ENCODE peak calls at places on chromosome 1, in four cellular contexts. One of them, this sample, is unnamed.

GRCh38 chr1:212529211-212529731 is 79.3 kb upstream of the ATF3 start:
- DNase-seq in astrocyte of the cerebellum: peak
- DNase-seq in AG04450: no peak
- DNase-seq in stimulated activated CD4-positive, alpha-beta T cell treated with anti-CD3 and anti-CD28 coated beads, Interleukin-4, amount 100 ng/mL, for 48 hours: no peak
- DNase-seq in this sample: no peak

GRCh38 chr1:75292013-75292412 is 157.8 kb downstream of the LHX8 start:
- DNase-seq in astrocyte of the cerebellum: no peak
- DNase-seq in AG04450: no peak
- DNase-seq in stimulated activated CD4-positive, alpha-beta T cell treated with anti-CD3 and anti-CD28 coated beads, Interleukin-4, amount 100 ng/mL, for 48 hours: no peak
- DNase-seq in this sample: no peak

GRCh38 chr1:87688136-87688535 is 359.5 kb downstream of the LMO4 start:
- DNase-seq in stimulated activated CD4-positive, alpha-beta T cell treated with anti-CD3 and anti-CD28 coated beads, Interleukin-4, amount 100 ng/mL, for 48 hours: no peak
- DNase-seq in AG04450: no peak
- DNase-seq in astrocyte of the cerebellum: no peak
- DNase-seq in this sample: no peak

GRCh38 chr1:3814771-3815561 is 18.7 kb upstream of the LRRC47 start:
- DNase-seq in stimulated activated CD4-positive, alpha-beta T cell treated with anti-CD3 and anti-CD28 coated beads, Interleukin-4, amount 100 ng/mL, for 48 hours: no peak
- DNase-seq in AG04450: no peak
- DNase-seq in astrocyte of the cerebellum: no peak
- DNase-seq in this sample: no peak

GRCh38 chr1:24659993-24660665 is 17.0 kb downstream of the SRRM1 start:
- DNase-seq in AG04450: no peak
- DNase-seq in stimulated activated CD4-positive, alpha-beta T cell treated with anti-CD3 and anti-CD28 coated beads, Interleukin-4, amount 100 ng/mL, for 48 hours: no peak
- DNase-seq in astrocyte of the cerebellum: no peak
- DNase-seq in this sample: no peak

GRCh38 chr1:201253906-201254624 is 29.2 kb upstream of the PKP1 start:
- DNase-seq in astrocyte of the cerebellum: no peak
- DNase-seq in AG04450: no peak
- DNase-seq in stimulated activated CD4-positive, alpha-beta T cell treated with anti-CD3 and anti-CD28 coated beads, Interleukin-4, amount 100 ng/mL, for 48 hours: no peak
- DNase-seq in this sample: no peak

GRCh38 chr1:185438936-185439335 is 121.9 kb upstream of the IVNS1ABP start:
- DNase-seq in AG04450: no peak
- DNase-seq in astrocyte of the cerebellum: no peak
- DNase-seq in stimulated activated CD4-positive, alpha-beta T cell treated with anti-CD3 and anti-CD28 coated beads, Interleukin-4, amount 100 ng/mL, for 48 hours: no peak
- DNase-seq in this sample: no peak

GRCh38 chr1:202056644-202057334 is 46.4 kb downstream of the ELF3 start:
- DNase-seq in AG04450: no peak
- DNase-seq in stimulated activated CD4-positive, alpha-beta T cell treated with anti-CD3 and anti-CD28 coated beads, Interleukin-4, amount 100 ng/mL, for 48 hours: no peak
- DNase-seq in astrocyte of the cerebellum: no peak
- DNase-seq in this sample: no peak

GRCh38 chr1:39886757-39887231 is 3.5 kb upstream of the TRIT1 start:
- DNase-seq in AG04450: no peak
- DNase-seq in astrocyte of the cerebellum: no peak
- DNase-seq in stimulated activated CD4-positive, alpha-beta T cell treated with anti-CD3 and anti-CD28 coated beads, Interleukin-4, amount 100 ng/mL, for 48 hours: no peak
- DNase-seq in this sample: no peak

GRCh38 chr1:238562376-238562775 is 671.7 kb upstream of the ZP4 start:
- DNase-seq in AG04450: no peak
- DNase-seq in astrocyte of the cerebellum: peak
- DNase-seq in stimulated activated CD4-positive, alpha-beta T cell treated with anti-CD3 and anti-CD28 coated beads, Interleukin-4, amount 100 ng/mL, for 48 hours: no peak
- DNase-seq in this sample: no peak

GRCh38 chr1:98351506-98352038 is 309.9 kb upstream of the SNX7 start:
- DNase-seq in AG04450: no peak
- DNase-seq in astrocyte of the cerebellum: no peak
- DNase-seq in stimulated activated CD4-positive, alpha-beta T cell treated with anti-CD3 and anti-CD28 coated beads, Interleukin-4, amount 100 ng/mL, for 48 hours: no peak
- DNase-seq in this sample: no peak

GRCh38 chr1:145960468-145961108 is 2.8 kb upstream of the LIX1L start:
- DNase-seq in AG04450: no peak
- DNase-seq in astrocyte of the cerebellum: no peak
- DNase-seq in stimulated activated CD4-positive, alpha-beta T cell treated with anti-CD3 and anti-CD28 coated beads, Interleukin-4, amount 100 ng/mL, for 48 hours: no peak
- DNase-seq in this sample: no peak

GRCh38 chr1:65330822-65331221 is 21.5 kb downstream of the DNAJC6 start:
- DNase-seq in astrocyte of the cerebellum: no peak
- DNase-seq in AG04450: no peak
- DNase-seq in stimulated activated CD4-positive, alpha-beta T cell treated with anti-CD3 and anti-CD28 coated beads, Interleukin-4, amount 100 ng/mL, for 48 hours: no peak
- DNase-seq in this sample: no peak

GRCh38 chr1:96707023-96707422 is 14.6 kb upstream of the PTBP2 start:
- DNase-seq in astrocyte of the cerebellum: no peak
- DNase-seq in AG04450: no peak
- DNase-seq in stimulated activated CD4-positive, alpha-beta T cell treated with anti-CD3 and anti-CD28 coated beads, Interleukin-4, amount 100 ng/mL, for 48 hours: no peak
- DNase-seq in this sample: no peak

GRCh38 chr1:28249013-28249870 is 10.1 kb upstream of the SESN2 start:
- DNase-seq in astrocyte of the cerebellum: no peak
- DNase-seq in stimulated activated CD4-positive, alpha-beta T cell treated with anti-CD3 and anti-CD28 coated beads, Interleukin-4, amount 100 ng/mL, for 48 hours: no peak
- DNase-seq in AG04450: no peak
- DNase-seq in this sample: no peak

GRCh38 chr1:11858968-11859871 is 475 bp upstream of the NPPB start:
- DNase-seq in astrocyte of the cerebellum: peak
- DNase-seq in AG04450: no peak
- DNase-seq in stimulated activated CD4-positive, alpha-beta T cell treated with anti-CD3 and anti-CD28 coated beads, Interleukin-4, amount 100 ng/mL, for 48 hours: peak
- DNase-seq in this sample: no peak

GRCh38 chr1:100145116-100145515 is 12.2 kb downstream of the TRMT13 start:
- DNase-seq in astrocyte of the cerebellum: no peak
- DNase-seq in AG04450: no peak
- DNase-seq in stimulated activated CD4-positive, alpha-beta T cell treated with anti-CD3 and anti-CD28 coated beads, Interleukin-4, amount 100 ng/mL, for 48 hours: no peak
- DNase-seq in this sample: no peak

GRCh38 chr1:155858805-155859233 is 548 bp upstream of the SYT11 start:
- DNase-seq in astrocyte of the cerebellum: no peak
- DNase-seq in AG04450: no peak
- DNase-seq in stimulated activated CD4-positive, alpha-beta T cell treated with anti-CD3 and anti-CD28 coated beads, Interleukin-4, amount 100 ng/mL, for 48 hours: peak
- DNase-seq in this sample: no peak

GRCh38 chr1:246083416-246083815 is 423.7 kb downstream of the SMYD3 start:
- DNase-seq in AG04450: no peak
- DNase-seq in astrocyte of the cerebellum: no peak
- DNase-seq in stimulated activated CD4-positive, alpha-beta T cell treated with anti-CD3 and anti-CD28 coated beads, Interleukin-4, amount 100 ng/mL, for 48 hours: no peak
- DNase-seq in this sample: no peak

GRCh38 chr1:147641695-147642592 is 28.4 kb downstream of the ACP6 start:
- DNase-seq in stimulated activated CD4-positive, alpha-beta T cell treated with anti-CD3 and anti-CD28 coated beads, Interleukin-4, amount 100 ng/mL, for 48 hours: peak
- DNase-seq in astrocyte of the cerebellum: no peak
- DNase-seq in AG04450: no peak
- DNase-seq in this sample: no peak

GRCh38 chr1:204435886-204436271 is 24.3 kb upstream of the PPP1R15B start:
- DNase-seq in AG04450: no peak
- DNase-seq in stimulated activated CD4-positive, alpha-beta T cell treated with anti-CD3 and anti-CD28 coated beads, Interleukin-4, amount 100 ng/mL, for 48 hours: no peak
- DNase-seq in astrocyte of the cerebellum: no peak
- DNase-seq in this sample: no peak

GRCh38 chr1:198638894-198639319 is at the start of gene PTPRC:
- DNase-seq in stimulated activated CD4-positive, alpha-beta T cell treated with anti-CD3 and anti-CD28 coated beads, Interleukin-4, amount 100 ng/mL, for 48 hours: no peak
- DNase-seq in astrocyte of the cerebellum: no peak
- DNase-seq in AG04450: no peak
- DNase-seq in this sample: no peak

GRCh38 chr1:8043621-8044020 is 17.5 kb upstream of the ERRFI1 start:
- DNase-seq in astrocyte of the cerebellum: no peak
- DNase-seq in AG04450: no peak
- DNase-seq in stimulated activated CD4-positive, alpha-beta T cell treated with anti-CD3 and anti-CD28 coated beads, Interleukin-4, amount 100 ng/mL, for 48 hours: no peak
- DNase-seq in this sample: no peak

GRCh38 chr1:183097438-183098051 is 74.3 kb downstream of the LAMC1 start:
- DNase-seq in AG04450: peak
- DNase-seq in astrocyte of the cerebellum: no peak
- DNase-seq in stimulated activated CD4-positive, alpha-beta T cell treated with anti-CD3 and anti-CD28 coated beads, Interleukin-4, amount 100 ng/mL, for 48 hours: no peak
- DNase-seq in this sample: no peak

GRCh38 chr1:30521261-30521865 is 202.0 kb downstream of the MATN1 start:
- DNase-seq in stimulated activated CD4-positive, alpha-beta T cell treated with anti-CD3 and anti-CD28 coated beads, Interleukin-4, amount 100 ng/mL, for 48 hours: no peak
- DNase-seq in AG04450: no peak
- DNase-seq in astrocyte of the cerebellum: no peak
- DNase-seq in this sample: no peak

GRCh38 chr1:5648410-5649165 is 343.6 kb downstream of the NPHP4 start:
- DNase-seq in stimulated activated CD4-positive, alpha-beta T cell treated with anti-CD3 and anti-CD28 coated beads, Interleukin-4, amount 100 ng/mL, for 48 hours: no peak
- DNase-seq in astrocyte of the cerebellum: no peak
- DNase-seq in AG04450: no peak
- DNase-seq in this sample: no peak

GRCh38 chr1:193562121-193562520 is 375.7 kb upstream of the B3GALT2 start:
- DNase-seq in astrocyte of the cerebellum: no peak
- DNase-seq in AG04450: no peak
- DNase-seq in stimulated activated CD4-positive, alpha-beta T cell treated with anti-CD3 and anti-CD28 coated beads, Interleukin-4, amount 100 ng/mL, for 48 hours: no peak
- DNase-seq in this sample: no peak

GRCh38 chr1:226702957-226703831 is 35.9 kb downstream of the ITPKB start:
- DNase-seq in AG04450: peak
- DNase-seq in astrocyte of the cerebellum: peak
- DNase-seq in stimulated activated CD4-positive, alpha-beta T cell treated with anti-CD3 and anti-CD28 coated beads, Interleukin-4, amount 100 ng/mL, for 48 hours: peak
- DNase-seq in this sample: peak

GRCh38 chr1:196732526-196732925 is 42.1 kb upstream of the CFHR3 start:
- DNase-seq in AG04450: no peak
- DNase-seq in astrocyte of the cerebellum: no peak
- DNase-seq in stimulated activated CD4-positive, alpha-beta T cell treated with anti-CD3 and anti-CD28 coated beads, Interleukin-4, amount 100 ng/mL, for 48 hours: no peak
- DNase-seq in this sample: no peak